ENCODE peak calls at places on chromosomes 11 and 22, in six cellular contexts. E is stomach, X is left ventricle myocardium inferior, T is foreskin keratinocyte, Z is colonic mucosa, D is testis. V is an unnamed sample.

GRCh38 chr11:92793189-92793588 is 176.3 kb upstream of the MTNR1B start:
- DNase-seq in E (no peak), X (no peak), T (no peak), Z (no peak), D (no peak), V (no peak)

GRCh38 chr11:117020873-117021564 is 77.2 kb downstream of the SIK3 start:
- DNase-seq in E (no peak), X (no peak), T (no peak), Z (peak; percentile 25), D (peak; percentile 28), V (no peak)

GRCh38 chr22:39908737-39909136 is 7.9 kb downstream of the GRAP2 start:
- DNase-seq in E (no peak), X (no peak), T (no peak), Z (no peak), D (no peak), V (no peak)

GRCh38 chr11:131198161-131198560 is 172.3 kb upstream of the NTM start:
- DNase-seq in E (no peak), X (no peak), T (no peak), Z (no peak), D (no peak), V (no peak)

GRCh38 chr11:36023922-36024321 is 80.1 kb downstream of the LDLRAD3 start:
- DNase-seq in E (no peak), X (no peak), T (no peak), Z (no peak), D (no peak), V (no peak)

GRCh38 chr11:94219771-94220170 is 84.6 kb upstream of the IZUMO1R start:
- DNase-seq in E (no peak), X (no peak), T (no peak), Z (no peak), D (peak; percentile 18), V (no peak)

GRCh38 chr11:47333886-47334443 is 18.5 kb downstream of the MYBPC3 start:
- DNase-seq in E (no peak), X (no peak), T (no peak), Z (no peak), D (no peak), V (no peak)

GRCh38 chr22:38240734-38241252 is 32.0 kb downstream of the TMEM184B start:
- DNase-seq in E (peak; percentile 71), X (no peak), T (peak; percentile 79), Z (peak; percentile 67), D (no peak), V (no peak)

GRCh38 chr22:28923826-28924732 is 40.7 kb downstream of the ZNRF3 start:
- DNase-seq in E (peak; percentile 86), X (no peak), T (no peak), Z (peak; percentile 64), D (peak; percentile 41), V (peak; percentile 79)

GRCh38 chr11:69353696-69354544 is 60.0 kb downstream of the MYEOV start:
- DNase-seq in E (no peak), X (no peak), T (peak; percentile 49), Z (peak; percentile 15), D (no peak), V (peak; percentile 29)

GRCh38 chr11:95229199-95230053 is 1.6 kb downstream of the SESN3 start:
- DNase-seq in E (no peak), X (no peak), T (peak; percentile 15), Z (peak; percentile 45), D (no peak), V (no peak)

GRCh38 chr11:32081129-32081641 is 9.7 kb upstream of the RCN1 start:
- DNase-seq in E (no peak), X (peak; percentile 18), T (peak; percentile 22), Z (no peak), D (no peak), V (no peak)

GRCh38 chr11:45094958-45095690 is 51.3 kb upstream of the PRDM11 start:
- DNase-seq in E (no peak), X (no peak), T (no peak), Z (peak; percentile 7), D (no peak), V (no peak)

GRCh38 chr11:65833297-65834030 is at the start of gene SNX32:
- DNase-seq in E (peak; percentile 96), X (peak; percentile 97), T (peak; percentile 54), Z (peak; percentile 97), D (peak; percentile 97), V (peak; percentile 96)

GRCh38 chr11:1879941-1880720 is 11.6 kb downstream of the PRR33 start:
- DNase-seq in E (no peak), X (peak; percentile 84), T (no peak), Z (peak; percentile 40), D (peak; percentile 60), V (peak; percentile 47)

GRCh38 chr11:63639195-63639832 is 25.1 kb upstream of the PLAAT3 start:
- DNase-seq in E (no peak), X (no peak), T (no peak), Z (no peak), D (no peak), V (no peak)

GRCh38 chr11:60498853-60499252 is 6.3 kb downstream of the MS4A12 start:
- DNase-seq in E (no peak), X (no peak), T (no peak), Z (peak; percentile 56), D (no peak), V (no peak)

GRCh38 chr11:69295995-69296889 is 2.3 kb downstream of the MYEOV start:
- DNase-seq in E (peak; percentile 43), X (peak; percentile 54), T (no peak), Z (no peak), D (no peak), V (peak; percentile 69)

GRCh38 chr11:133892126-133892525 is 46.8 kb upstream of the SPATA19 start:
- DNase-seq in E (no peak), X (no peak), T (no peak), Z (no peak), D (no peak), V (no peak)

GRCh38 chr22:44260216-44261035 is 52.3 kb downstream of the SHISAL1 start:
- DNase-seq in E (no peak), X (no peak), T (no peak), Z (no peak), D (no peak), V (no peak)

GRCh38 chr11:120512727-120513435 is 1.3 kb downstream of the GRIK4 start:
- DNase-seq in E (peak; percentile 24), X (no peak), T (no peak), Z (no peak), D (no peak), V (peak; percentile 38)
- TF ChIP-seq CTCF in E (no peak), X (no peak), T (peak; percentile 12), Z (no peak), D (no peak), V (no peak)

GRCh38 chr11:19992998-19993397 is 167.3 kb downstream of the DBX1 start:
- DNase-seq in E (no peak), X (no peak), T (no peak), Z (no peak), D (no peak), V (no peak)
- H3K4me1 ChIP-seq in E (no peaks in the 10 kb centered on the region), X (peaks cover 45% of the 10 kb centered on the region), T (peaks cover 4% of the 10 kb centered on the region), Z (no peaks in the 10 kb centered on the region), D (no peaks in the 10 kb centered on the region), V (no peaks in the 10 kb centered on the region)

GRCh38 chr11:73983764-73984543 is 1.3 kb upstream of the UCP2 start:
- DNase-seq in E (no peak), X (no peak), T (no peak), Z (no peak), D (no peak), V (no peak)

GRCh38 chr11:73990727-73991126 is 8.1 kb upstream of the UCP2 start:
- DNase-seq in E (no peak), X (no peak), T (no peak), Z (no peak), D (no peak), V (no peak)

GRCh38 chr11:73991471-73992006 is 8.9 kb upstream of the UCP2 start:
- DNase-seq in E (no peak), X (no peak), T (no peak), Z (no peak), D (no peak), V (no peak)

GRCh38 chr11:73988227-73988626 is 5.6 kb upstream of the UCP2 start:
- DNase-seq in E (no peak), X (no peak), T (no peak), Z (no peak), D (no peak), V (no peak)

GRCh38 chr11:73989156-73989555 is 6.5 kb upstream of the UCP2 start:
- DNase-seq in E (no peak), X (no peak), T (no peak), Z (no peak), D (no peak), V (no peak)
- TF ChIP-seq CTCF in E (no peak), X (peak; percentile 17), T (no peak), Z (no peak), D (no peak), V (peak; percentile 7)

GRCh38 chr22:24144056-24144455 is 37.2 kb upstream of the SUSD2 start:
- DNase-seq in E (no peak), X (no peak), T (no peak), Z (no peak), D (no peak), V (no peak)

GRCh38 chr22:24144471-24145115 is 36.7 kb upstream of the SUSD2 start:
- DNase-seq in E (no peak), X (peak; percentile 53), T (no peak), Z (no peak), D (no peak), V (no peak)

GRCh38 chr22:24146791-24147353 is 34.4 kb upstream of the SUSD2 start:
- DNase-seq in E (no peak), X (peak; percentile 45), T (no peak), Z (peak; percentile 45), D (peak; percentile 56), V (no peak)

GRCh38 chr22:24146190-24146616 is 35.1 kb upstream of the SUSD2 start:
- DNase-seq in E (peak; percentile 58), X (no peak), T (no peak), Z (peak; percentile 81), D (peak; percentile 48), V (peak; percentile 88)

DNA sequence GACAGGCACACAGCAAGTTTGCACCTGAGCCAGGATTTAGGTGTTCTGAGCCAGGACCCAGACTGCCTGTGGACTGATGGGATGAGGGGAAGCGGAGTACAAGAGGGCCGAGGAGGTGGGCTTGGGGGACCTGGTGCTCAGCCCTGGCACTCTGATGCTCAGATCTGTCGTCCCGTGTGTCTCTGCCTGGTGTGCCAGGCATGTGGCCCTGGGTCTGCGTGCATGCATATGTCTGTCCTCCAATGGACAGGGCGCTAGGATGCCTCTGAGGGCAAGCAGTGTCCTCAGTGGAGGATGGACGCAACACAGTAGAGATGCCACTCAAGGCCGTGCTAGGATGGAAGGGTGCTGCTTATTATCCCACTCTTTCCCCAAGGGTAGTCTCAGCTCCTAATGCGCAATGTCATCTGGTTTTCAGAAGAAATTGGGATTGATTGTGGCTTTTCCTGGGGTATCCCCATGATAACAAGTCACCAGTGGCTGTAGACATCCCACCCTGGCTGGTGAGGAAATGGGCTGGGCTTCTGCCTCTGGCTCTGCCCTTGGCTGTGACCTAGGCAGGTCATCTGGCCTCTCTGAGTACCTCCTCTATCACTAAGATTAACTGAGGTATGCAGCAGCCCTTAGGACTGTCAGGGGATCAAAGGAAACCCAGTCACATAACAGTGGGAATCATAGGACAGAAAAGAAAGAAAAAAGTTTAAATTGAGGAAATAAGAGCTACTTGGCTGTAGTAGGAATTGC is 35.7 kb upstream of the SUSD2 start:
- DNase-seq in E (no peak), X (no peak), T (no peak), Z (no peak), D (no peak), V (no peak)
- H3K4me1 ChIP-seq in E (peaks cover 56% of the 10 kb centered on the region), X (peaks cover 96% of the 10 kb centered on the region), T (peaks cover 8% of the 10 kb centered on the region), Z (peaks cover 36% of the 10 kb centered on the region), D (peaks cover 33% of the 10 kb centered on the region), V (peaks cover 87% of the 10 kb centered on the region)

V was measured in lower lobe of right lung.